ENCODE peak calls at places on chromosomes 12 and 14, in six cellular contexts. H, Q, Y, W, T and V are unnamed samples.

GRCh38 chr12:24078318-24078765 is 128.9 kb upstream of the SOX5 start:
- DNase-seq in H (no peak), Q (no peak), Y (no peak), W (no peak), T (no peak), V (no peak)

GRCh38 chr12:91133871-91134270 is 22.6 kb upstream of the LUM start:
- DNase-seq in H (no peak), Q (no peak), Y (no peak), W (no peak), T (no peak), V (no peak)

GRCh38 chr12:112342587-112342986 is 39.6 kb downstream of the HECTD4 start:
- DNase-seq in H (no peak), Q (no peak), Y (no peak), W (no peak), T (no peak), V (no peak)

GRCh38 chr14:97920201-97920600 is 1123.0 kb downstream of the VRK1 start:
- DNase-seq in H (no peak), Q (no peak), Y (no peak), W (no peak), T (no peak), V (no peak)

GRCh38 chr14:71985538-71986234 is 53.5 kb downstream of the RGS6 start:
- DNase-seq in H (no peak), Q (no peak), Y (no peak), W (peak), T (no peak), V (no peak)

GRCh38 chr12:42296503-42297109 is 29.3 kb downstream of the ZCRB1 start:
- DNase-seq in H (no peak), Q (no peak), Y (no peak), W (no peak), T (no peak), V (no peak)

GRCh38 chr12:111178194-111179081 is 190.5 kb downstream of the PHETA1 start:
- DNase-seq in H (no peak), Q (no peak), Y (no peak), W (no peak), T (no peak), V (peak)

GRCh38 chr12:54352891-54353874 is 11.1 kb downstream of the GPR84 start:
- DNase-seq in H (no peak), Q (no peak), Y (no peak), W (no peak), T (no peak), V (no peak)

GRCh38 chr12:102874819-102875218 is 42.2 kb downstream of the PAH start:
- DNase-seq in H (no peak), Q (no peak), Y (no peak), W (no peak), T (peak), V (peak)

GRCh38 chr14:55929136-55929535 is 189.1 kb upstream of the PELI2 start:
- DNase-seq in H (no peak), Q (no peak), Y (no peak), W (no peak), T (no peak), V (no peak)

GRCh38 chr12:3117144-3117581 is 40.0 kb downstream of the TSPAN9 start:
- DNase-seq in H (no peak), Q (no peak), Y (no peak), W (peak), T (peak), V (no peak)

GRCh38 chr14:64549805-64550538 is at the start of gene PPP1R36:
- DNase-seq in H (peak), Q (no peak), Y (peak), W (no peak), T (peak), V (no peak)

GRCh38 chr14:48129472-48129871 is 454.1 kb upstream of the MDGA2 start:
- DNase-seq in H (no peak), Q (no peak), Y (no peak), W (no peak), T (no peak), V (no peak)

GRCh38 chr12:41605528-41606295 is 417.6 kb downstream of the PDZRN4 start:
- DNase-seq in H (no peak), Q (no peak), Y (no peak), W (no peak), T (no peak), V (no peak)

GRCh38 chr12:76755829-76756379 is 8.0 kb upstream of the ZDHHC17 start:
- DNase-seq in H (no peak), Q (no peak), Y (no peak), W (no peak), T (no peak), V (no peak)

GRCh38 chr14:92704821-92705220 is 43.6 kb downstream of the LGMN start:
- DNase-seq in H (no peak), Q (no peak), Y (no peak), W (no peak), T (no peak), V (no peak)

GRCh38 chr14:101072945-101073597 is 169.5 kb upstream of the RTL1 start:
- DNase-seq in H (peak), Q (peak), Y (no peak), W (no peak), T (peak), V (peak)

GRCh38 chr14:85565862-85566296 is 35.9 kb downstream of the FLRT2 start:
- DNase-seq in H (no peak), Q (no peak), Y (no peak), W (no peak), T (no peak), V (no peak)

GRCh38 chr14:80930095-80930494 is 11.4 kb downstream of the CEP128 start:
- DNase-seq in H (no peak), Q (no peak), Y (no peak), W (no peak), T (no peak), V (no peak)

GRCh38 chr14:89813485-89814080 is 140.9 kb downstream of the EFCAB11 start:
- DNase-seq in H (no peak), Q (no peak), Y (no peak), W (no peak), T (no peak), V (no peak)

GRCh38 chr12:126608607-126609175 is 1543.5 kb downstream of the AACS start:
- DNase-seq in H (no peak), Q (no peak), Y (no peak), W (no peak), T (no peak), V (no peak)

GRCh38 chr14:40417777-40418401 is 985.7 kb upstream of the FBXO33 start:
- DNase-seq in H (no peak), Q (no peak), Y (no peak), W (no peak), T (no peak), V (peak)

GRCh38 chr12:120721866-120722265 is 3.8 kb upstream of the ACADS start:
- DNase-seq in H (no peak), Q (no peak), Y (no peak), W (no peak), T (no peak), V (no peak)

GRCh38 chr12:12881495-12881894 is 9.9 kb upstream of the GPRC5A start:
- DNase-seq in H (no peak), Q (no peak), Y (no peak), W (no peak), T (no peak), V (no peak)

GRCh38 chr12:52260351-52261210 is 13.9 kb upstream of the KRT86 start:
- DNase-seq in H (no peak), Q (no peak), Y (no peak), W (no peak), T (no peak), V (no peak)

GRCh38 chr14:59282366-59282765 is 93.9 kb downstream of the DAAM1 start:
- DNase-seq in H (no peak), Q (no peak), Y (no peak), W (no peak), T (no peak), V (no peak)

GRCh38 chr12:106170285-106170684 is 31.5 kb upstream of the NUAK1 start:
- DNase-seq in H (no peak), Q (no peak), Y (no peak), W (no peak), T (no peak), V (peak)

GRCh38 chr12:40093512-40093911 is 12.4 kb downstream of the SLC2A13 start:
- DNase-seq in H (no peak), Q (no peak), Y (no peak), W (no peak), T (no peak), V (no peak)

GRCh38 chr12:121131941-121132341 is 735 bp upstream of the P2RX7 start:
- DNase-seq in H (no peak), Q (no peak), Y (no peak), W (no peak), T (no peak), V (no peak)

GRCh38 chr12:123036471-123037285 is 56.2 kb downstream of the ARL6IP4 start:
- DNase-seq in H (no peak), Q (no peak), Y (no peak), W (no peak), T (no peak), V (no peak)

GRCh38 chr14:60178164-60178563 is 13.0 kb upstream of the DHRS7 start:
- DNase-seq in H (no peak), Q (no peak), Y (no peak), W (no peak), T (no peak), V (no peak)

GRCh38 chr12:84159245-84159644 is 753.4 kb downstream of the SLC6A15 start:
- DNase-seq in H (no peak), Q (no peak), Y (no peak), W (no peak), T (no peak), V (no peak)

GRCh38 chr12:127650626-127651025 is 616.3 kb upstream of the TMEM132C start:
- DNase-seq in H (no peak), Q (no peak), Y (no peak), W (no peak), T (no peak), V (no peak)

GRCh38 chr12:127386723-127387122 is 880.2 kb upstream of the TMEM132C start:
- DNase-seq in H (no peak), Q (no peak), Y (no peak), W (no peak), T (no peak), V (peak)

GRCh38 chr14:68824517-68825347 is 31.9 kb upstream of the ZFP36L1 start:
- DNase-seq in H (peak), Q (peak), Y (peak), W (peak), T (peak), V (peak)

GRCh38 chr12:110537605-110538409 is 35.7 kb downstream of the RAD9B start:
- DNase-seq in H (peak), Q (peak), Y (peak), W (peak), T (no peak), V (peak)

DNA sequence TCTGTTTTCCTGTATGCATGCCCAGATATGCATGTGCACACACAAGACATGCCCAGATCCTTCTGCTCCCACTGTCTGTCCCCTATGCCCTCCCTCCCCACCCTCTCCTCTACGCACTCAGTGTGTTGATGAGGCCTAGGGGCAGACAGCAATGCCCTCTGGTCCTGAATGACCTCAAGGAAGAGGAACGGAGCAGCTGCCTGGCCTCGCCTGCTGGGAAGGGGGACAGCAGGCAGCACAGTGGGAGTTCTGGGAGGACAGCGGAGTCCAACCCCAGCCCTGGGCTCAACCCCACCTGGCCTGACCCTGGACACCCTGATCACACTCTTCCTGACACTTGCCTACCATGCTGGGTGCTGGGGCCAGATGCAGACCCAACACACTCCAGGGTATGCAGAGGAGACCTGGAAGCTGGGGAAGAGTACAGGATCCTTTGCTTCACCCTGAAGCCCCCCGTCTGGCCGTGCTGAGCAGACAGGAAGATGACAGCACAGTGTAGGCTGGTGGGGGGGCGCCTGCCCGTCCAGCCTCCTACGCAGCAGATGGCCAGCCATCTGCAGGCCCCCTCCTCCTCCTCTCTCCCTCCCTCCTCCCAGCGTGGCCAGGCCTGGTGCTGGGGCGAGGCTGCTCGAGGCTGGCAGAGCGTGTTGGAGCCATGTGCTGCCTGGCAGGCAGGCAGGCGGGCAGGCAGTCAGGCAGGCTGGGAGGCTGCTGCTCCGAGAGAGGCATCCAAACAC is 106.6 kb upstream of the NCOR2 start:
- DNase-seq in H (no peak), Q (no peak), Y (no peak), W (no peak), T (no peak), V (no peak)
- H3K27ac ChIP-seq in H (no peak), Q (peak), Y (no peak), W (no peak), T (no peak), V (no peak)

GRCh38 chr12:8065991-8066594 is at the start of gene C3AR1:
- DNase-seq in H (no peak), Q (no peak), Y (no peak), W (no peak), T (no peak), V (no peak)
- H3K27ac ChIP-seq in H (no peak), Q (peak), Y (no peak), W (no peak), T (peak), V (no peak)

GRCh38 chr12:56336361-56337167 is 2.1 kb upstream of the IL23A start:
- DNase-seq in H (no peak), Q (no peak), Y (no peak), W (no peak), T (no peak), V (no peak)

GRCh38 chr12:56334490-56334793 is 642 bp upstream of the PAN2 start:
- DNase-seq in H (no peak), Q (no peak), Y (no peak), W (no peak), T (no peak), V (no peak)

GRCh38 chr12:56337753-56338221 is 897 bp upstream of the IL23A start:
- DNase-seq in H (no peak), Q (no peak), Y (no peak), W (no peak), T (no peak), V (no peak)

GRCh38 chr12:56333679-56334489 is at the start of gene PAN2:
- DNase-seq in H (peak), Q (peak), Y (peak), W (peak), T (peak), V (peak)

GRCh38 chr12:56338643-56339422 is at the start of gene IL23A:
- DNase-seq in H (no peak), Q (no peak), Y (no peak), W (no peak), T (no peak), V (no peak)
- H3K27ac ChIP-seq in H (no peak), Q (no peak), Y (no peak), W (no peak), T (no peak), V (no peak)

DNA sequence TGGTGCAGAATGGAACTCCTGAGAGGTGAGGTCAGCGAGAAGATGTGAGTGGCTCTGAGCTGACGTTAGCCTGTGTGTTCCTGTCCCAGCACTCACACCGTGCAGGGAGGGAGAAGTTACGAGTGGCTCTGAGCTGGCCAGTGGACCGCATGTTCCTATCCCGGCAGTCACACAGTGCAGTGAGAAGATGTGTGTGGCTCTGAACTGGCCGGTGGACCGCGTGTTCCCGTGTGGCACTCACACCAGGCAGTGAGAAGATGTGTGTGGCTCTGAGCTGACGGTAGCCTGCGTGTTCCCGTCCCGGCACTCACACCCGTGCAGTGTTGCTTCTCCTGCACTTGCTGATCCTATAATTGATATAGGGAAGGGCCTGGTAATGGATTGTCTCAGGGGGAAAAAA is 59.9 kb downstream of the VCPKMT start:
- DNase-seq in H (no peak), Q (no peak), Y (no peak), W (no peak), T (no peak), V (no peak)
- H3K27ac ChIP-seq in H (no peak), Q (no peak), Y (no peak), W (no peak), T (no peak), V (no peak)

GRCh38 chr12:50087995-50088394 is 2.9 kb downstream of the SMARCD1 start:
- DNase-seq in H (no peak), Q (no peak), Y (no peak), W (no peak), T (no peak), V (no peak)

GRCh38 chr12:50085615-50085928 is 430 bp downstream of the SMARCD1 start:
- DNase-seq in H (no peak), Q (no peak), Y (no peak), W (no peak), T (no peak), V (no peak)

GRCh38 chr12:50084775-50085614 is at the start of gene SMARCD1:
- DNase-seq in H (peak), Q (peak), Y (peak), W (peak), T (peak), V (peak)

GRCh38 chr12:50087159-50087558 is 2.0 kb downstream of the SMARCD1 start:
- DNase-seq in H (no peak), Q (no peak), Y (no peak), W (no peak), T (no peak), V (no peak)

GRCh38 chr12:50086148-50086547 is 1.0 kb downstream of the SMARCD1 start:
- DNase-seq in H (no peak), Q (no peak), Y (no peak), W (no peak), T (no peak), V (no peak)
- H3K27ac ChIP-seq in H (peak), Q (peak), Y (peak), W (no peak), T (peak), V (no peak)

GRCh38 chr12:124547626-124548025 is 19.8 kb downstream of the NCOR2 start:
- DNase-seq in H (no peak), Q (no peak), Y (no peak), W (no peak), T (no peak), V (no peak)
- H3K27ac ChIP-seq in H (no peak), Q (no peak), Y (no peak), W (no peak), T (no peak), V (no peak)

DNA sequence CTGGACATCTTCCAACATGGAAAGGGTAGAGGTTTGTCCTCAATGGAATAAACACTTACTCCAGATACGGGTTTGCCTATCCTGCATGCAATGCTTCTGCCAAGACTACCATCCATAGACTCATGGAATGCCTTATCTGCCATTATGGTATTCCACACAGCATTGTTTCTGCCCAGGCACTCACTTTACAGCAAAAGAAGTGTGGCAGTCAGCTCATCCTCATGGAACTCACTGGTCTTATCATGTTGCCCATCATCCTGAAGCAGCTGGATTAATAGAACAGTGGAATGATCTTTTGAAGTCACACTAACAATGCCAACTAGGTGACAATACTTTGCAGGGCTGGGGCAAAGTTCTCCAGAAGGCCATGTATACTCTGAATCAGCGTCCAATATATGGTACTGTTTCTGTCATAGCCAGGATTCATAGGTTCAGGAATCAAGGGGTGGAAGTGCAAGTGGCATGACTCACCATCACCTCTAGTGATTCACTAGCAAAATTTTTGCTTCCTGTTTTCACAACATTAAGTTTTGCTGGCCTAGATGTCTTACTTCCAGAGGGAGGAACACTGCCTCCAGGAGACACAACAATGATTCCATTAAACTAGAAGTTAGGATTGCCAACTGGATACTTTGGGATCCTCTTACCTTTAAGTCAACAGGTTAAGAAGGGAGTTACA is 140.4 kb downstream of the SLC35F4 start:
- DNase-seq in H (no peak), Q (no peak), Y (no peak), W (no peak), T (no peak), V (no peak)
- H3K27ac ChIP-seq in H (no peak), Q (no peak), Y (no peak), W (no peak), T (no peak), V (no peak)